ENCODE peak calls at places on chromosomes 3 and 15, in ten cellular contexts. R is nephron progenitor cell; C is neural crest cell; U is BE2C; G is CD4-positive, alpha-beta T cell; Y is cardiac fibroblast; D is endodermal cell; S is Calu3; I is ovary; A is progenitor cell of endocrine pancreas. O is an unnamed sample.
A peak's percentile ranks its signal among the peaks of the same experiment; 100 is the strongest.

GRCh38 chr3:190301591-190301990 is 20.7 kb downstream of the CLDN1 start:
- DNase-seq in C (no peak), I (no peak), R (no peak), S (no peak), A (no peak), U (no peak), D (no peak), Y (peak; percentile 27), G (no peak), O (no peak)

GRCh38 chr3:157594413-157594812 is 91.2 kb upstream of the VEPH1 start:
- DNase-seq in R (no peak), A (no peak), G (no peak), Y (peak; percentile 31), U (no peak), D (peak; percentile 56), C (no peak), S (no peak), I (no peak), O (no peak)

GRCh38 chr15:65092046-65092770 is 15.7 kb downstream of the KBTBD13 start:
- DNase-seq in I (no peak), Y (no peak), D (peak; percentile 31), A (no peak), R (no peak), S (no peak), U (no peak), G (no peak), C (no peak), O (no peak)

GRCh38 chr3:78872195-78872594 is 895.6 kb downstream of the ROBO1 start:
- DNase-seq in S (no peak), R (no peak), A (no peak), I (no peak), Y (peak; percentile 62), D (no peak), U (peak; percentile 40), G (no peak), C (no peak), O (peak; percentile 36)

GRCh38 chr15:57649138-57649537 is 57.4 kb upstream of the POLR2M start:
- DNase-seq in I (no peak), U (no peak), Y (peak; percentile 83), R (no peak), G (no peak), A (no peak), D (no peak), C (no peak), S (no peak), O (no peak)

GRCh38 chr15:71623111-71623510 is 187.2 kb upstream of the NR2E3 start:
- DNase-seq in D (no peak), I (no peak), G (no peak), R (no peak), Y (no peak), C (no peak), S (no peak), A (no peak), U (no peak), O (no peak)

GRCh38 chr3:115819785-115820384 is 196.6 kb downstream of the GAP43 start:
- DNase-seq in A (peak; percentile 25), C (peak; percentile 64), R (peak; percentile 61), U (peak; percentile 79), I (peak; percentile 44), S (peak; percentile 61), Y (peak; percentile 93), G (peak; percentile 40), D (peak; percentile 83), O (peak; percentile 62)

GRCh38 chr15:31338879-31339557 is 12.4 kb downstream of the KLF13 start:
- DNase-seq in I (peak; percentile 48), S (no peak), C (no peak), U (peak; percentile 73), G (no peak), Y (peak; percentile 91), R (peak; percentile 71), A (no peak), D (no peak), O (no peak)

GRCh38 chr15:31361764-31362120 is 35.1 kb downstream of the KLF13 start:
- DNase-seq in G (no peak), I (no peak), D (no peak), A (no peak), R (no peak), U (no peak), C (no peak), S (no peak), Y (no peak), O (no peak)

GRCh38 chr3:161602451-161602850 is 105.8 kb downstream of the OTOL1 start:
- DNase-seq in I (no peak), G (no peak), D (no peak), S (no peak), C (no peak), A (no peak), Y (peak; percentile 3), R (no peak), U (no peak), O (no peak)

GRCh38 chr15:78453447-78453846 is 15.4 kb downstream of the IREB2 start:
- DNase-seq in C (no peak), I (no peak), A (no peak), S (no peak), G (no peak), R (no peak), Y (no peak), D (no peak), U (no peak), O (no peak)

GRCh38 chr3:14418670-14419250 is 16.4 kb downstream of the SLC6A6 start:
- DNase-seq in R (no peak), S (peak; percentile 68), I (no peak), C (no peak), D (peak; percentile 89), Y (no peak), G (no peak), A (peak; percentile 46), U (no peak), O (no peak)

GRCh38 chr3:139534444-139534812 is 5.1 kb downstream of the RBP1 start:
- DNase-seq in U (peak; percentile 55), S (peak; percentile 62), D (no peak), C (no peak), I (peak; percentile 39), G (no peak), R (no peak), A (no peak), Y (peak; percentile 79), O (no peak)

GRCh38 chr3:123424321-123424998 is 24.4 kb downstream of the ADCY5 start:
- DNase-seq in A (no peak), U (no peak), Y (no peak), D (no peak), R (no peak), S (no peak), C (no peak), I (peak; percentile 73), G (no peak), O (no peak)

GRCh38 chr15:86213420-86213819 is 133.7 kb downstream of the AGBL1 start:
- DNase-seq in G (no peak), Y (no peak), C (no peak), R (no peak), I (no peak), U (no peak), S (no peak), D (no peak), A (no peak), O (no peak)
- TF ChIP-seq CTCF in G (no peak), Y (no peak), C (peak; percentile 15), R (no peak), I (no peak), U (peak; percentile 13), S (no peak), D (peak; percentile 67), A (peak; percentile 30), O (peak; percentile 12)

GRCh38 chr3:60707452-60708020 is 543.7 kb downstream of the FHIT start:
- DNase-seq in I (no peak), C (no peak), D (no peak), U (no peak), G (no peak), Y (peak; percentile 36), S (no peak), A (no peak), R (no peak), O (no peak)

GRCh38 chr3:60698117-60698516 is 553.1 kb downstream of the FHIT start:
- DNase-seq in I (no peak), D (no peak), S (no peak), Y (no peak), R (no peak), U (no peak), G (no peak), A (no peak), C (no peak), O (no peak)

GRCh38 chr3:60703956-60704736 is 547.1 kb downstream of the FHIT start:
- DNase-seq in I (no peak), U (no peak), C (no peak), A (no peak), R (no peak), D (no peak), Y (peak; percentile 64), G (no peak), S (no peak), O (no peak)

GRCh38 chr3:60708191-60708975 is 542.9 kb downstream of the FHIT start:
- DNase-seq in I (no peak), C (no peak), A (no peak), S (no peak), U (no peak), D (no peak), Y (peak; percentile 80), R (no peak), G (no peak), O (no peak)

DNA sequence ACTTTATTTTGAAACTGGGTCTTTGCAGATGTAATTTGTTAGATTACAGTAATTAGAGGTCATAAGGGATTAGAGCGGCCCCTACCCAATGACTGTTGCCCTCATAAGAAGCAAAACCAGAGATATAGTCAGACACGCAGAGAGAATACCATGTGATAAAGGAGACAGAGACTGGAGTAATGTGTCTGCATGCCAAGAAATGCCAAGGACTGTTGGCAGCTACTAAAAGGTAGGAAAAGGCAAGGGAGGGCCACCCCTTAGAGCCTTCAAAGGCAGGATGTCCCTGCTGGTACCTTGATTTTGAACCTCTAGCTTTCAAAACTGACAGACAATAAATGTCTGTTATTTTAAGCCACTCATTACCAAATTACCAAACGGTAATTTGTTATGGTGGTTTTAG is 548.2 kb downstream of the FHIT start:
- DNase-seq in Y (no peak), D (no peak), R (no peak), A (no peak), G (no peak), S (no peak), C (no peak), I (no peak), U (peak; percentile 4), O (no peak)
- TF ChIP-seq CTCF in Y (no peak), D (no peak), R (no peak), A (no peak), G (no peak), S (no peak), C (no peak), I (no peak), U (no peak), O (no peak)

GRCh38 chr3:101827211-101828174 is 21.8 kb upstream of the NFKBIZ start:
- DNase-seq in G (peak; percentile 56), U (peak; percentile 53), D (peak; percentile 88), A (peak; percentile 18), R (peak; percentile 63), I (peak; percentile 77), Y (peak; percentile 80), C (peak; percentile 53), S (peak; percentile 55), O (peak; percentile 51)
- TF ChIP-seq CTCF in G (no peak), U (no peak), D (no peak), A (no peak), R (no peak), I (no peak), Y (no peak), C (no peak), S (no peak), O (no peak)

DNA sequence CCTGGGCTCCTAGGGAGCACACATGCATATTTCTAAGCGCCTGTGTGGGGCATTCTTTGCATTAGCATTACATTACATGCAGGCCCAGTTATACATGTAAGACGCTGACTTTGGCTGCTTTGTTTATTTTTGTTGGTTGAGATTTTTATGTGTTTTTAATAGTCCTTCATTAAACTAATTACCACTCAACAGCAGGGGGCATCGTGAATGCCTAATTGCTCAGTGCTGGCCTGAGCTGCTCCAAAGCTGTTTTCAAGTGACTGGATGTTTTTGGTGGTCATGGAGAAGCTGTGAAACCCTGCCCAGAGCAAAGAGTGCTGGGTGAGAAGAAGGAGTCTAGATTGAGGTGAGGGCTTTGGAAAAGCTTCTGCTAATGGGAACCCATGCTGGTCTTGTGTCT is 41.5 kb downstream of the GPD1L start:
- DNase-seq in G (no peak), C (no peak), S (no peak), D (peak; percentile 51), R (no peak), A (no peak), Y (no peak), U (no peak), I (no peak), O (no peak)
- TF ChIP-seq CTCF in G (no peak), C (peak; percentile 26), S (no peak), D (no peak), R (no peak), A (peak; percentile 22), Y (no peak), U (no peak), I (no peak), O (no peak)